ENCODE peak calls at places on chromosomes 3 and 15, in six cellular contexts. S is GM23248, N is PC-3, Y is suprapubic skin, A is tibial nerve, P is psoas muscle. O is an unnamed sample. For H3K4me1, the result is how much of the 10 kb centered on the place peaks cover.

GRCh38 chr15:41284425-41285177 is 47.8 kb downstream of the OIP5 start:
- DNase-seq in S (peak), N (peak), Y (peak), A (no peak), P (no peak), O (peak)

GRCh38 chr3:125052671-125053303 is 3.0 kb downstream of the HEG1 start:
- DNase-seq in S (peak), N (peak), Y (no peak), A (no peak), P (peak), O (peak)

GRCh38 chr3:45140392-45140791 is 5.8 kb downstream of the CDCP1 start:
- DNase-seq in S (peak), N (peak), Y (no peak), A (no peak), P (no peak), O (peak)

GRCh38 chr3:88713233-88713691 is 394.2 kb upstream of the EPHA3 start:
- DNase-seq in S (no peak), N (peak), Y (no peak), A (no peak), P (no peak), O (no peak)

GRCh38 chr3:183283886-183284285 is 30.8 kb downstream of the B3GNT5 start:
- DNase-seq in S (peak), N (peak), Y (no peak), A (no peak), P (no peak), O (no peak)

GRCh38 chr15:98920091-98920880 is 87.3 kb downstream of the PGPEP1L start:
- DNase-seq in S (peak), N (no peak), Y (no peak), A (no peak), P (no peak), O (no peak)

GRCh38 chr3:72338942-72339749 is 509.1 kb downstream of the SHQ1 start:
- DNase-seq in S (peak), N (peak), Y (no peak), A (no peak), P (peak), O (peak)

GRCh38 chr15:78167227-78167888 is 18.2 kb downstream of the IDH3A start:
- DNase-seq in S (no peak), N (no peak), Y (no peak), A (no peak), P (no peak), O (no peak)

GRCh38 chr3:6035626-6036025 is 825.3 kb upstream of the GRM7 start:
- DNase-seq in S (no peak), N (no peak), Y (no peak), A (no peak), P (no peak), O (no peak)

GRCh38 chr3:48750906-48751305 is 33.9 kb upstream of the IP6K2 start:
- DNase-seq in S (no peak), N (no peak), Y (no peak), A (no peak), P (no peak), O (no peak)

GRCh38 chr3:47613723-47614122 is 35.1 kb upstream of the CSPG5 start:
- DNase-seq in S (no peak), N (no peak), Y (no peak), A (no peak), P (no peak), O (no peak)

GRCh38 chr3:177410734-177411133 is 213.5 kb upstream of the TBL1XR1 start:
- DNase-seq in S (no peak), N (peak), Y (no peak), A (no peak), P (no peak), O (no peak)

GRCh38 chr3:129732200-129732876 is 125.9 kb upstream of the PLXND1 start:
- DNase-seq in S (peak), N (peak), Y (no peak), A (no peak), P (no peak), O (no peak)

GRCh38 chr3:70277304-70277703 is 35.1 kb downstream of the MDFIC2 start:
- DNase-seq in S (no peak), N (peak), Y (no peak), A (no peak), P (no peak), O (no peak)

GRCh38 chr15:72991026-72991425 is 61.2 kb upstream of the NEO1 start:
- DNase-seq in S (peak), N (no peak), Y (no peak), A (no peak), P (no peak), O (no peak)

GRCh38 chr15:29675791-29676301 is 146.4 kb downstream of the TJP1 start:
- DNase-seq in S (no peak), N (no peak), Y (no peak), A (no peak), P (no peak), O (no peak)

GRCh38 chr15:28955160-28955502 is 69.4 kb downstream of the APBA2 start:
- DNase-seq in S (no peak), N (peak), Y (no peak), A (no peak), P (no peak), O (peak)

GRCh38 chr3:3699816-3700633 is 99.2 kb upstream of the LRRN1 start:
- DNase-seq in S (no peak), N (no peak), Y (no peak), A (no peak), P (no peak), O (no peak)

GRCh38 chr3:158465074-158465473 is 105.9 kb upstream of the MLF1 start:
- DNase-seq in S (no peak), N (no peak), Y (no peak), A (no peak), P (no peak), O (no peak)

DNA sequence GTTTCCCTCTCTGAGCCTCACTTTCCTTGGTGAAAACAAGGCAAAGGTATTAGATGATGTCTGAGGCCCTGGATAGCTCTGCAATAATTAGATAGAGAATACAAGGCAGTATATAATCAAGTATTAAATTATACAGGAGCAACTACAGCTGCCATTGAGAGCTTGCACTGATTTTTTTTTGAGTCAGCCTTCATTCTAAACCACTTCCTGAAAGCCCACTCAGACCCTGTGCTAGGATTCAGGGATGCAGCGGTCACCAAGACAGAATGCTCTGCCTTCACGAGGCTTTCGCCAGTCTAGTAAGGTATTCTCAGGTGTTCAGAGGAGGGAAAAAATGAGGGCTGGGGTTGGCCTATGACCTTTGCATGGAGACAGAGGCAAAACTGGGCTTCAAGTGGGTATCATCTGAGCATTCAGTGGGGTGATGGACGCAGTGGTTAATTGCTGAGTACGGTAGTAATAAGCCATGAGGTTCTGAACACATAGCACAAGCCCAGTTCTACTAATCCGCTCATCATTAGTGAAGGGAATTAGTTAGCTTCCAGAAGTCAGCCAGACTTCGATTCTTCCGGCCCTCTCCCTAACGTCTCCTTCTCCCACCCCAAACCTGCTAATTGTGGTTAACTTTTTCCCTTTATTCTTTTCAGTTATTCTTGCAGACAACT is 3.6 kb downstream of the VGLL4 start:
- DNase-seq in S (no peak), N (no peak), Y (no peak), A (no peak), P (no peak), O (no peak)
- H3K4me1 ChIP-seq in S (half or more), N (under half), Y (half or more), A (under half), P (half or more), O (half or more)

GRCh38 chr15:31399544-31400171 is 73.0 kb downstream of the KLF13 start:
- DNase-seq in S (peak), N (no peak), Y (no peak), A (no peak), P (no peak), O (peak)

GRCh38 chr15:31398677-31399260 is 72.1 kb downstream of the KLF13 start:
- DNase-seq in S (peak), N (peak), Y (no peak), A (no peak), P (no peak), O (peak)

GRCh38 chr15:31402003-31402402 is 75.4 kb downstream of the KLF13 start:
- DNase-seq in S (no peak), N (no peak), Y (no peak), A (no peak), P (no peak), O (no peak)

GRCh38 chr15:31401282-31401681 is 74.6 kb downstream of the KLF13 start:
- DNase-seq in S (no peak), N (no peak), Y (no peak), A (no peak), P (no peak), O (no peak)

DNA sequence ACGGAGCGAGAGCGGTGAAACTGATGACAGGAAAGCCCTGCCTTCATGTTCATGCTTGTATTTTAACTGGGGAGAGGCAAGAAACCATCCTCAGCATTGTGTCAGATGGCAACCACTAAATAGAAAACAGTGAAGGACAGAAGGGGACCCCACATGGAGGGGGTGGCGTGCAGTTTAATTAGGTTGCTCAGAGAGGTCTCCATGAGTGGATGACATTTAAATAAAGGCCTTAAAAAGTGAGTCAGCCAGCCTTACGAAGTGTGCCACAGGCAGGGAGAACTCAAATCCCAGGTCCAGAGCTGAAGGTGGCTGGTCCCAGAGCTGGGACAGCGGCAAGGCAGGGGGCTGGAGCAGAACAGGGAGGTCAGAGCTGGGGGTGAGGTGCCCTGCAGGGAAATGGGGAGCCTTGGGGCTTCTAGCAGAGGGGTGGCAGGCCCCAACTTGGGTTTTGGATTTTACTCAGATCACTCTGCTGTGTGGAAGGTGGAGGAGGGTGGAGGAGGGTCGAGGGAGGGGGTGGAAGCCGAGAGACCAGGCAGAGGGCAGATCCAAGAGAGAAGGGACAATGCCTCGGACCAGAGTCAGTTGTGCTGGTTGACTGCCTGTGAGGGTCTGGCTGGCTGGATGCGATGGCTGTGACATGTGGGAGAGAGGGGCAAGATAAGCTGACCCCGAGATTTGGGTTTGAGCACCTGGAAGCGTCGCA is 73.7 kb downstream of the KLF13 start:
- DNase-seq in S (peak), N (no peak), Y (no peak), A (no peak), P (no peak), O (peak)
- H3K4me1 ChIP-seq in S (under half), N (under half), Y (half or more), A (under half), P (under half), O (half or more)

GRCh38 chr3:11612515-11613184 is 31.1 kb downstream of the VGLL4 start:
- DNase-seq in S (peak), N (no peak), Y (no peak), A (no peak), P (no peak), O (peak)

GRCh38 chr3:11611271-11611893 is 32.3 kb downstream of the VGLL4 start:
- DNase-seq in S (no peak), N (no peak), Y (no peak), A (no peak), P (no peak), O (no peak)

GRCh38 chr3:11610044-11610671 is 33.6 kb downstream of the VGLL4 start:
- DNase-seq in S (no peak), N (no peak), Y (no peak), A (no peak), P (peak), O (peak)

GRCh38 chr3:11609481-11609880 is 34.2 kb downstream of the VGLL4 start:
- DNase-seq in S (no peak), N (no peak), Y (no peak), A (no peak), P (no peak), O (no peak)

GRCh38 chr3:11610700-11611099 is 33.0 kb downstream of the VGLL4 start:
- DNase-seq in S (no peak), N (no peak), Y (no peak), A (no peak), P (no peak), O (no peak)
- H3K4me1 ChIP-seq in S (under half), N (under half), Y (half or more), A (half or more), P (half or more), O (half or more)

GRCh38 chr15:64699767-64700388 is 75.5 kb downstream of the RBPMS2 start:
- DNase-seq in S (peak), N (no peak), Y (peak), A (no peak), P (peak), O (peak)

GRCh38 chr15:64701051-64701450 is 74.3 kb downstream of the RBPMS2 start:
- DNase-seq in S (no peak), N (no peak), Y (no peak), A (no peak), P (no peak), O (no peak)

GRCh38 chr15:64702816-64703631 is 72.4 kb downstream of the RBPMS2 start:
- DNase-seq in S (peak), N (peak), Y (peak), A (peak), P (peak), O (peak)

GRCh38 chr15:64703632-64703959 is 71.8 kb downstream of the RBPMS2 start:
- DNase-seq in S (no peak), N (no peak), Y (no peak), A (no peak), P (no peak), O (no peak)

GRCh38 chr15:64701482-64701881 is 73.9 kb downstream of the RBPMS2 start:
- DNase-seq in S (no peak), N (no peak), Y (no peak), A (no peak), P (no peak), O (peak)
- H3K4me1 ChIP-seq in S (under half), N (under half), Y (half or more), A (half or more), P (half or more), O (half or more)

GRCh38 chr3:11622846-11623550 is 20.7 kb downstream of the VGLL4 start:
- DNase-seq in S (no peak), N (no peak), Y (no peak), A (no peak), P (no peak), O (no peak)
- H3K4me1 ChIP-seq in S (under half), N (under half), Y (half or more), A (half or more), P (half or more), O (under half)

GRCh38 chr3:12954891-12955650 is 113.7 kb upstream of the RPL32 start:
- DNase-seq in S (peak), N (no peak), Y (peak), A (peak), P (peak), O (peak)
- H3K4me1 ChIP-seq in S (under half), N (under half), Y (half or more), A (half or more), P (half or more), O (under half)

DNA sequence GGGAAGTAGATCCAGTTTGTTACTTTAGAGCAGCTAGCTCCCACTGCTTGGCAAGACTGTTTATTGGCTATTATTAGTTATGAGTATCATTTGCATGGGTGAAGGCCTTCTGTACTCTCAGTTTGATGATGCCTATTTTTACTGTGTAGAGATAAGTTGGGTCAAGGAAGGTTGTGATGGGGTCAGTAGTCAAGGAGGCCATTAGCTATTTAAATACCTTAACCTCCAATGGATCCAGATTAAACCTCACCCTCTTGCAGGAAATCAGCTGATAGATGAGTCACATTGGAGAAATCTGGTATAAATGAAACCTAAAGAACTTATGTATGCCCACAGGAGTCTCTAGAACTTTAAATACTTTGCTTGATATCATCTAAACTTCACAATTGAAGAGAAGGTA is 45.0 kb downstream of the THBS1 start:
- DNase-seq in S (peak), N (peak), Y (no peak), A (no peak), P (no peak), O (no peak)
- H3K4me1 ChIP-seq in S (under half), N (half or more), Y (under half), A (under half), P (under half), O (under half)